ENCODE peak calls at places on chromosomes 3 and 15, in five cellular contexts. One of them, this sample, is unnamed.
A peak's percentile ranks its signal among the peaks of the same experiment; 100 is the strongest.

GRCh38 chr15:41772720-41773331 is 1.5 kb upstream of the MAPKBP1 start:
- DNase-seq in SK-MEL-5: peak; percentile 88
- DNase-seq in cardiac fibroblast: peak; percentile 82
- DNase-seq in frontal cortex: peak; percentile 54
- DNase-seq in neuronal stem cell: no peak
- DNase-seq in this sample: peak; percentile 85

GRCh38 chr15:101641894-101642293 is 10.3 kb downstream of the TM2D3 start:
- DNase-seq in cardiac fibroblast: peak; percentile 86
- DNase-seq in frontal cortex: no peak
- DNase-seq in SK-MEL-5: peak; percentile 10
- DNase-seq in neuronal stem cell: no peak
- DNase-seq in this sample: peak; percentile 87

GRCh38 chr3:57796261-57796660 is 40.2 kb downstream of the SLMAP start:
- DNase-seq in SK-MEL-5: no peak
- DNase-seq in neuronal stem cell: no peak
- DNase-seq in cardiac fibroblast: no peak
- DNase-seq in frontal cortex: no peak
- DNase-seq in this sample: peak; percentile 46

GRCh38 chr3:10615715-10616114 is 110.3 kb upstream of the ATP2B2 start:
- DNase-seq in neuronal stem cell: no peak
- DNase-seq in cardiac fibroblast: no peak
- DNase-seq in frontal cortex: no peak
- DNase-seq in SK-MEL-5: no peak
- DNase-seq in this sample: no peak

GRCh38 chr15:66654718-66655375 is 47.2 kb upstream of the SMAD6 start:
- DNase-seq in frontal cortex: peak; percentile 26
- DNase-seq in cardiac fibroblast: no peak
- DNase-seq in SK-MEL-5: no peak
- DNase-seq in neuronal stem cell: no peak
- DNase-seq in this sample: no peak

GRCh38 chr3:81888822-81889557 is 127.5 kb upstream of the GBE1 start:
- DNase-seq in frontal cortex: no peak
- DNase-seq in cardiac fibroblast: peak; percentile 29
- DNase-seq in neuronal stem cell: no peak
- DNase-seq in SK-MEL-5: no peak
- DNase-seq in this sample: no peak

GRCh38 chr3:8990266-8991215 is 27.3 kb upstream of the RAD18 start:
- DNase-seq in frontal cortex: no peak
- DNase-seq in cardiac fibroblast: peak; percentile 28
- DNase-seq in SK-MEL-5: no peak
- DNase-seq in neuronal stem cell: no peak
- DNase-seq in this sample: no peak

GRCh38 chr3:66991478-66991877 is 6.6 kb upstream of the KBTBD8 start:
- DNase-seq in neuronal stem cell: no peak
- DNase-seq in SK-MEL-5: no peak
- DNase-seq in cardiac fibroblast: peak; percentile 86
- DNase-seq in frontal cortex: no peak
- DNase-seq in this sample: peak; percentile 15

GRCh38 chr3:159711560-159712333 is 276.9 kb upstream of the IL12A start:
- DNase-seq in SK-MEL-5: peak; percentile 45
- DNase-seq in cardiac fibroblast: peak; percentile 96
- DNase-seq in frontal cortex: no peak
- DNase-seq in neuronal stem cell: peak; percentile 14
- DNase-seq in this sample: peak; percentile 97

GRCh38 chr3:120147072-120147871 is 53.0 kb upstream of the GSK3B start:
- DNase-seq in SK-MEL-5: peak; percentile 68
- DNase-seq in frontal cortex: no peak
- DNase-seq in neuronal stem cell: no peak
- DNase-seq in cardiac fibroblast: no peak
- DNase-seq in this sample: peak; percentile 34

GRCh38 chr3:122183521-122183892 is at the start of gene CASR:
- DNase-seq in neuronal stem cell: no peak
- DNase-seq in SK-MEL-5: no peak
- DNase-seq in cardiac fibroblast: no peak
- DNase-seq in frontal cortex: no peak
- DNase-seq in this sample: no peak

GRCh38 chr3:36312351-36312750 is 68.0 kb upstream of the STAC start:
- DNase-seq in neuronal stem cell: no peak
- DNase-seq in SK-MEL-5: no peak
- DNase-seq in cardiac fibroblast: no peak
- DNase-seq in frontal cortex: no peak
- DNase-seq in this sample: no peak

GRCh38 chr3:40971191-40972168 is 227.8 kb upstream of the CTNNB1 start:
- DNase-seq in SK-MEL-5: peak; percentile 23
- DNase-seq in frontal cortex: no peak
- DNase-seq in neuronal stem cell: no peak
- DNase-seq in cardiac fibroblast: peak; percentile 97
- DNase-seq in this sample: peak; percentile 99

GRCh38 chr3:52895416-52895815 is 1.9 kb downstream of the STIMATE start:
- DNase-seq in frontal cortex: no peak
- DNase-seq in cardiac fibroblast: no peak
- DNase-seq in neuronal stem cell: no peak
- DNase-seq in SK-MEL-5: no peak
- DNase-seq in this sample: no peak

GRCh38 chr3:11749486-11749885 is 97.2 kb downstream of the TAMM41 start:
- DNase-seq in cardiac fibroblast: no peak
- DNase-seq in SK-MEL-5: no peak
- DNase-seq in neuronal stem cell: no peak
- DNase-seq in frontal cortex: no peak
- DNase-seq in this sample: no peak

GRCh38 chr3:88433572-88433971 is 283.8 kb downstream of the C3orf38 start:
- DNase-seq in cardiac fibroblast: no peak
- DNase-seq in frontal cortex: no peak
- DNase-seq in SK-MEL-5: no peak
- DNase-seq in neuronal stem cell: no peak
- DNase-seq in this sample: no peak

GRCh38 chr15:38207591-38207990 is 45.0 kb upstream of the SPRED1 start:
- DNase-seq in neuronal stem cell: no peak
- DNase-seq in frontal cortex: no peak
- DNase-seq in SK-MEL-5: no peak
- DNase-seq in cardiac fibroblast: no peak
- DNase-seq in this sample: no peak